ENCODE peak calls at places on chromosomes 2 and 18, in nine cellular contexts. Z is BE2C; H is stimulated activated CD4-positive, alpha-beta T cell treated with anti-CD3 and anti-CD28 coated beads, Interleukin-4, amount 100 ng/mL, for 48 hours; F is GM06990; Y is GM13976; J is hippocampal formation; M is posterior vena cava; R is NCI-H1417; I is psoas muscle. V is an unnamed sample.

GRCh38 chr18:35174093-35174731 is 66.6 kb upstream of the ZNF397 start:
- DNase-seq in Z (no peak), H (no peak), F (peak), Y (no peak), J (no peak), M (no peak), R (peak), I (no peak), V (peak)

GRCh38 chr2:176242211-176242610 is 27.0 kb upstream of the MTX2 start:
- DNase-seq in Z (no peak), H (no peak), F (no peak), Y (no peak), J (no peak), M (no peak), R (no peak), I (no peak), V (no peak)

GRCh38 chr2:62817995-62818713 is 112.6 kb downstream of the EHBP1 start:
- DNase-seq in Z (no peak), H (no peak), F (no peak), Y (no peak), J (no peak), M (no peak), R (no peak), I (no peak), V (no peak)

GRCh38 chr2:240109386-240109785 is 26.7 kb downstream of the COPS9 start:
- DNase-seq in Z (no peak), H (no peak), F (no peak), Y (no peak), J (no peak), M (no peak), R (no peak), I (no peak), V (no peak)

GRCh38 chr2:176139621-176140020 is 10.1 kb downstream of the HOXD8 start:
- DNase-seq in Z (no peak), H (no peak), F (no peak), Y (no peak), J (no peak), M (no peak), R (no peak), I (no peak), V (no peak)

GRCh38 chr18:629303-630150 is 27.9 kb upstream of the TYMS start:
- DNase-seq in Z (no peak), H (no peak), F (no peak), Y (no peak), J (no peak), M (no peak), R (no peak), I (no peak), V (no peak)

GRCh38 chr18:8381801-8382459 is 227.3 kb upstream of the RAB12 start:
- DNase-seq in Z (no peak), H (no peak), F (no peak), Y (no peak), J (no peak), M (no peak), R (no peak), I (no peak), V (no peak)

GRCh38 chr18:78069784-78070664 is 820.4 kb downstream of the GALR1 start:
- DNase-seq in Z (no peak), H (no peak), F (no peak), Y (no peak), J (peak), M (peak), R (no peak), I (no peak), V (no peak)

GRCh38 chr2:212970132-212970531 is 181.3 kb downstream of the IKZF2 start:
- DNase-seq in Z (no peak), H (no peak), F (no peak), Y (no peak), J (no peak), M (no peak), R (no peak), I (no peak), V (no peak)

GRCh38 chr2:225017098-225017685 is 25.1 kb downstream of the DOCK10 start:
- DNase-seq in Z (no peak), H (no peak), F (no peak), Y (no peak), J (no peak), M (no peak), R (no peak), I (no peak), V (no peak)

GRCh38 chr2:57373530-57373929 is 673.1 kb upstream of the VRK2 start:
- DNase-seq in Z (no peak), H (no peak), F (no peak), Y (no peak), J (no peak), M (no peak), R (no peak), I (no peak), V (no peak)